ENCODE peak calls at places on chromosomes 16 and 17, in seven cellular contexts. One of them, this sample, is unnamed.

GRCh38 chr17:43723697-43724359 is 34.8 kb downstream of the SOST start:
- DNase-seq in effector CD4-positive, alpha-beta T cell: no peak
- DNase-seq in naive thymus-derived CD4-positive, alpha-beta T cell: no peak
- DNase-seq in thyroid gland: no peak
- DNase-seq in COLO829: peak; percentile 54
- DNase-seq in T-helper 9 cell: no peak
- DNase-seq in C1 segment of cervical spinal cord: no peak
- DNase-seq in this sample: no peak

GRCh38 chr17:3980381-3980975 is 16.2 kb upstream of the ATP2A3 start:
- DNase-seq in COLO829: no peak
- DNase-seq in C1 segment of cervical spinal cord: no peak
- DNase-seq in T-helper 9 cell: no peak
- DNase-seq in thyroid gland: no peak
- DNase-seq in naive thymus-derived CD4-positive, alpha-beta T cell: no peak
- DNase-seq in effector CD4-positive, alpha-beta T cell: no peak
- DNase-seq in this sample: no peak

GRCh38 chr17:29155235-29155965 is 24.8 kb downstream of the MYO18A start:
- DNase-seq in naive thymus-derived CD4-positive, alpha-beta T cell: no peak
- DNase-seq in C1 segment of cervical spinal cord: no peak
- DNase-seq in COLO829: peak; percentile 76
- DNase-seq in effector CD4-positive, alpha-beta T cell: no peak
- DNase-seq in T-helper 9 cell: peak; percentile 39
- DNase-seq in thyroid gland: no peak
- DNase-seq in this sample: peak; percentile 88

GRCh38 chr16:22008215-22009142 is 568 bp downstream of the MOSMO start:
- DNase-seq in effector CD4-positive, alpha-beta T cell: no peak
- DNase-seq in naive thymus-derived CD4-positive, alpha-beta T cell: peak; percentile 4
- DNase-seq in thyroid gland: peak; percentile 14
- DNase-seq in T-helper 9 cell: peak; percentile 10
- DNase-seq in C1 segment of cervical spinal cord: no peak
- DNase-seq in COLO829: no peak
- DNase-seq in this sample: peak; percentile 43

GRCh38 chr17:60840456-60840855 is 162.8 kb downstream of the BCAS3 start:
- DNase-seq in effector CD4-positive, alpha-beta T cell: no peak
- DNase-seq in naive thymus-derived CD4-positive, alpha-beta T cell: no peak
- DNase-seq in C1 segment of cervical spinal cord: no peak
- DNase-seq in thyroid gland: no peak
- DNase-seq in T-helper 9 cell: no peak
- DNase-seq in COLO829: no peak
- DNase-seq in this sample: no peak

GRCh38 chr17:60355663-60356594 is 36.0 kb downstream of the USP32 start:
- DNase-seq in T-helper 9 cell: no peak
- DNase-seq in C1 segment of cervical spinal cord: no peak
- DNase-seq in COLO829: no peak
- DNase-seq in effector CD4-positive, alpha-beta T cell: no peak
- DNase-seq in thyroid gland: no peak
- DNase-seq in naive thymus-derived CD4-positive, alpha-beta T cell: no peak
- DNase-seq in this sample: no peak

GRCh38 chr16:12195296-12195695 is 218.8 kb downstream of the SNX29 start:
- DNase-seq in T-helper 9 cell: no peak
- DNase-seq in naive thymus-derived CD4-positive, alpha-beta T cell: no peak
- DNase-seq in thyroid gland: no peak
- DNase-seq in C1 segment of cervical spinal cord: no peak
- DNase-seq in effector CD4-positive, alpha-beta T cell: no peak
- DNase-seq in COLO829: no peak
- DNase-seq in this sample: no peak

GRCh38 chr17:45314761-45315549 is 1.9 kb downstream of the MAP3K14 start:
- DNase-seq in thyroid gland: no peak
- DNase-seq in naive thymus-derived CD4-positive, alpha-beta T cell: no peak
- DNase-seq in C1 segment of cervical spinal cord: no peak
- DNase-seq in COLO829: peak; percentile 88
- DNase-seq in T-helper 9 cell: no peak
- DNase-seq in effector CD4-positive, alpha-beta T cell: no peak
- DNase-seq in this sample: no peak

GRCh38 chr16:85842435-85842834 is 42.9 kb downstream of the COX4I1 start:
- DNase-seq in T-helper 9 cell: no peak
- DNase-seq in C1 segment of cervical spinal cord: no peak
- DNase-seq in COLO829: no peak
- DNase-seq in effector CD4-positive, alpha-beta T cell: no peak
- DNase-seq in thyroid gland: no peak
- DNase-seq in naive thymus-derived CD4-positive, alpha-beta T cell: no peak
- DNase-seq in this sample: no peak

GRCh38 chr17:71283486-71283885 is 837.3 kb upstream of the SOX9 start:
- DNase-seq in effector CD4-positive, alpha-beta T cell: no peak
- DNase-seq in COLO829: no peak
- DNase-seq in C1 segment of cervical spinal cord: no peak
- DNase-seq in thyroid gland: no peak
- DNase-seq in T-helper 9 cell: no peak
- DNase-seq in naive thymus-derived CD4-positive, alpha-beta T cell: no peak
- DNase-seq in this sample: no peak

GRCh38 chr16:20916927-20917326 is 16.4 kb downstream of the LYRM1 start:
- DNase-seq in C1 segment of cervical spinal cord: no peak
- DNase-seq in COLO829: no peak
- DNase-seq in T-helper 9 cell: no peak
- DNase-seq in naive thymus-derived CD4-positive, alpha-beta T cell: no peak
- DNase-seq in thyroid gland: no peak
- DNase-seq in effector CD4-positive, alpha-beta T cell: no peak
- DNase-seq in this sample: no peak

GRCh38 chr17:65020284-65020683 is 36.3 kb downstream of the GNA13 start:
- DNase-seq in effector CD4-positive, alpha-beta T cell: no peak
- DNase-seq in C1 segment of cervical spinal cord: no peak
- DNase-seq in naive thymus-derived CD4-positive, alpha-beta T cell: no peak
- DNase-seq in T-helper 9 cell: no peak
- DNase-seq in thyroid gland: no peak
- DNase-seq in COLO829: no peak
- DNase-seq in this sample: no peak

GRCh38 chr17:65797809-65798208 is 236.4 kb upstream of the AXIN2 start:
- DNase-seq in thyroid gland: peak; percentile 5
- DNase-seq in C1 segment of cervical spinal cord: no peak
- DNase-seq in COLO829: no peak
- DNase-seq in T-helper 9 cell: peak; percentile 7
- DNase-seq in effector CD4-positive, alpha-beta T cell: peak; percentile 3
- DNase-seq in naive thymus-derived CD4-positive, alpha-beta T cell: no peak
- DNase-seq in this sample: no peak

GRCh38 chr16:75471723-75472634 is 7.5 kb upstream of the TMEM170A start:
- DNase-seq in T-helper 9 cell: peak; percentile 18
- DNase-seq in effector CD4-positive, alpha-beta T cell: no peak
- DNase-seq in C1 segment of cervical spinal cord: peak; percentile 20
- DNase-seq in thyroid gland: peak; percentile 65
- DNase-seq in naive thymus-derived CD4-positive, alpha-beta T cell: peak; percentile 15
- DNase-seq in COLO829: peak; percentile 63
- DNase-seq in this sample: peak; percentile 46

GRCh38 chr16:67234180-67234597 is 7.3 kb downstream of the TMEM208 start:
- DNase-seq in T-helper 9 cell: no peak
- DNase-seq in naive thymus-derived CD4-positive, alpha-beta T cell: no peak
- DNase-seq in thyroid gland: no peak
- DNase-seq in effector CD4-positive, alpha-beta T cell: no peak
- DNase-seq in COLO829: no peak
- DNase-seq in C1 segment of cervical spinal cord: no peak
- DNase-seq in this sample: no peak

GRCh38 chr16:79897444-79898146 is 297.1 kb upstream of the MAF start:
- DNase-seq in COLO829: peak; percentile 24
- DNase-seq in T-helper 9 cell: no peak
- DNase-seq in effector CD4-positive, alpha-beta T cell: no peak
- DNase-seq in C1 segment of cervical spinal cord: no peak
- DNase-seq in naive thymus-derived CD4-positive, alpha-beta T cell: no peak
- DNase-seq in thyroid gland: no peak
- DNase-seq in this sample: no peak

GRCh38 chr16:1929105-1929504 is 10.9 kb upstream of the HS3ST6 start:
- DNase-seq in thyroid gland: peak; percentile 44
- DNase-seq in T-helper 9 cell: no peak
- DNase-seq in naive thymus-derived CD4-positive, alpha-beta T cell: no peak
- DNase-seq in effector CD4-positive, alpha-beta T cell: no peak
- DNase-seq in COLO829: no peak
- DNase-seq in C1 segment of cervical spinal cord: no peak
- DNase-seq in this sample: no peak

GRCh38 chr17:32386844-32387243 is 36.9 kb downstream of the ZNF207 start:
- DNase-seq in T-helper 9 cell: no peak
- DNase-seq in COLO829: no peak
- DNase-seq in naive thymus-derived CD4-positive, alpha-beta T cell: no peak
- DNase-seq in effector CD4-positive, alpha-beta T cell: no peak
- DNase-seq in C1 segment of cervical spinal cord: no peak
- DNase-seq in thyroid gland: no peak
- DNase-seq in this sample: no peak

GRCh38 chr17:18226284-18226945 is 980 bp downstream of the LLGL1 start:
- DNase-seq in effector CD4-positive, alpha-beta T cell: no peak
- DNase-seq in naive thymus-derived CD4-positive, alpha-beta T cell: no peak
- DNase-seq in COLO829: no peak
- DNase-seq in thyroid gland: no peak
- DNase-seq in T-helper 9 cell: no peak
- DNase-seq in C1 segment of cervical spinal cord: no peak
- DNase-seq in this sample: no peak

GRCh38 chr16:2006317-2006716 is 3.3 kb downstream of the ZNF598 start:
- DNase-seq in effector CD4-positive, alpha-beta T cell: no peak
- DNase-seq in thyroid gland: no peak
- DNase-seq in C1 segment of cervical spinal cord: no peak
- DNase-seq in T-helper 9 cell: no peak
- DNase-seq in COLO829: no peak
- DNase-seq in naive thymus-derived CD4-positive, alpha-beta T cell: no peak
- DNase-seq in this sample: no peak

GRCh38 chr16:85871756-85872155 is 27.2 kb upstream of the IRF8 start:
- DNase-seq in naive thymus-derived CD4-positive, alpha-beta T cell: no peak
- DNase-seq in effector CD4-positive, alpha-beta T cell: no peak
- DNase-seq in C1 segment of cervical spinal cord: no peak
- DNase-seq in thyroid gland: no peak
- DNase-seq in T-helper 9 cell: no peak
- DNase-seq in COLO829: no peak
- DNase-seq in this sample: no peak

GRCh38 chr17:50148226-50149098 is 2.0 kb downstream of the PPP1R9B start:
- DNase-seq in C1 segment of cervical spinal cord: peak; percentile 57
- DNase-seq in naive thymus-derived CD4-positive, alpha-beta T cell: no peak
- DNase-seq in T-helper 9 cell: peak; percentile 65
- DNase-seq in COLO829: no peak
- DNase-seq in thyroid gland: peak; percentile 84
- DNase-seq in effector CD4-positive, alpha-beta T cell: peak; percentile 72
- DNase-seq in this sample: peak; percentile 26

GRCh38 chr17:35731239-35731931 is at the start of gene RASL10B:
- DNase-seq in naive thymus-derived CD4-positive, alpha-beta T cell: peak; percentile 42
- DNase-seq in COLO829: peak; percentile 63
- DNase-seq in C1 segment of cervical spinal cord: peak; percentile 11
- DNase-seq in T-helper 9 cell: peak; percentile 31
- DNase-seq in effector CD4-positive, alpha-beta T cell: peak; percentile 30
- DNase-seq in thyroid gland: peak; percentile 58
- DNase-seq in this sample: no peak

GRCh38 chr16:54284319-54284930 is 2.2 kb downstream of the IRX3 start:
- DNase-seq in C1 segment of cervical spinal cord: no peak
- DNase-seq in COLO829: no peak
- DNase-seq in naive thymus-derived CD4-positive, alpha-beta T cell: no peak
- DNase-seq in thyroid gland: peak; percentile 53
- DNase-seq in effector CD4-positive, alpha-beta T cell: no peak
- DNase-seq in T-helper 9 cell: no peak
- DNase-seq in this sample: no peak

This sample was measured in CD4-positive, CD25-positive, alpha-beta regulatory T cell.